ENCODE peak calls at places on chromosomes 4 and X, in four cellular contexts. A, P, W and V are unnamed samples.

GRCh38 chr4:127145001-127145400 is 487.8 kb upstream of the INTU start:
- DNase-seq in A (no peak), P (no peak), W (no peak), V (no peak)

GRCh38 chr4:158018831-158019230 is 154.0 kb downstream of the GASK1B start:
- DNase-seq in A (no peak), P (no peak), W (no peak), V (no peak)

GRCh38 chr4:95465010-95465409 is 83.8 kb downstream of the UNC5C start:
- DNase-seq in A (peak; percentile 40), P (no peak), W (no peak), V (no peak)

GRCh38 chr4:36281384-36282106 is at the start of gene DTHD1:
- DNase-seq in A (no peak), P (peak; percentile 51), W (no peak), V (no peak)

GRCh38 chrX:140733766-140734342 is 24.3 kb downstream of the LINC00632 start:
- DNase-seq in A (peak; percentile 25), P (no peak), W (no peak), V (peak; percentile 41)

GRCh38 chr4:159446266-159446976 is 343.5 kb downstream of the RAPGEF2 start:
- DNase-seq in A (peak; percentile 52), P (no peak), W (peak; percentile 64), V (peak; percentile 24)

GRCh38 chr4:94532016-94532789 is 80.5 kb downstream of the PDLIM5 start:
- DNase-seq in A (peak; percentile 65), P (no peak), W (no peak), V (no peak)

GRCh38 chr4:6272863-6273660 is 3.4 kb downstream of the WFS1 start:
- DNase-seq in A (peak; percentile 75), P (peak; percentile 61), W (peak; percentile 75), V (no peak)

GRCh38 chrX:125621588-125621927 is 301.9 kb downstream of the TEX13C start:
- DNase-seq in A (no peak), P (no peak), W (no peak), V (no peak)

GRCh38 chr4:15395342-15395741 is 32.5 kb upstream of the C1QTNF7 start:
- DNase-seq in A (no peak), P (no peak), W (no peak), V (no peak)

GRCh38 chr4:86810867-86811266 is 38.3 kb downstream of the SLC10A6 start:
- DNase-seq in A (no peak), P (no peak), W (no peak), V (no peak)

GRCh38 chrX:68718443-68718820 is 71.0 kb downstream of the STARD8 start:
- DNase-seq in A (no peak), P (no peak), W (peak; percentile 42), V (no peak)

GRCh38 chr4:113077611-113078010 is 28.2 kb downstream of the ANK2 start:
- DNase-seq in A (no peak), P (no peak), W (no peak), V (no peak)

GRCh38 chr4:3869661-3870566 is 103.7 kb downstream of the ADRA2C start:
- DNase-seq in A (no peak), P (no peak), W (no peak), V (no peak)

GRCh38 chr4:56465599-56466295 is 1.7 kb upstream of the SRP72 start:
- DNase-seq in A (no peak), P (no peak), W (no peak), V (no peak)

GRCh38 chrX:130055103-130055502 is 55.2 kb downstream of the ELF4 start:
- DNase-seq in A (peak; percentile 47), P (no peak), W (peak; percentile 76), V (no peak)

GRCh38 chrX:24231169-24231568 is 81.6 kb downstream of the ZFX start:
- DNase-seq in A (peak; percentile 94), P (no peak), W (no peak), V (no peak)

DNA sequence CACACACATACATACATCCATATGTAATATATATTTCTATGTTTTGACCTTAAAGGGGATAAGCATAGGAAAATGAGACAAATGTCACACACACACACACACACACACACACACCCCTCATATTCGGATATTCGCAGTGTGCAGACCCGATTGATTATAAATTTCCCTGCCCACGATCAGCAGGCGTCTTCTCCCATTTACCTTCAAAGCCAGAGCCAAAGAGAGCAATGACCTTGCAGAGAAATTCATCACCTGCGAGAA is 485 bp downstream of the GPRIN3 start:
- DNase-seq in A (no peak), P (no peak), W (no peak), V (no peak)
- H3K27ac ChIP-seq in A (no peak overlapping the region), P (peak overlapping the region; percentile 74), W (no peak overlapping the region), V (peak overlapping the region; percentile 73)

DNA sequence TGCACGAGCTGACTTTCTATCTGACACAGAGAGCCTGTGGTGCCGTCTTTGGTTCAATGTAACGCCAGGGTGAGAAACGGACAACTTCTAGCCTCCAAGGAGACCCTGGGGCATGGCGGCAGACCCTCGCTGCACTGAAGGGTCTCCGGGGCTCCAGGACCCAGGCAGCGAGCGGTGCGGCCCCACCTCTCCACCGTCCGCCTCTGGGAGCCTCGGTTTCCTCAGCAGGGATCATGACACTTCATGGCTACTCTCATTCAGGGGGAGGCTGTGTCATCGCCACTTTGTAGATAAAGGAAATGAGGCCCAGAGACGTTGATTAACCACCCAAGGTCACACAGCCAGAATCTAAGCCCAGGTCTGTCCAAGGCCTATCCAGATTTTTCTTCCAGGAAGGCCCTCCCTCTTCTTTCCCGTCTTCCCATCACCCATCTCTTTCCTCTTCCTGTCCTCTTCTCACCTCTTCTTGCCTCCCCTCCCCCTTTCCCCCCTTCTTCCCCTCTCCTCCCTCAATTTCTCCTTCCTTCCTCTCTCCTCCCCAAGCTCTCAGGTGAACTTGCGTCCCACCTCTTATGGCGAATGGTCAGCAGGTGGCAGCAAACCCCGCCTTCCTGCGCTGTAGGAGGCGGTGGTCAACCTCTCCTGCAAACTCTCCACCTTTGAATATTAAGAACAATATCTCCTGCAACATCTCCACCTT is 69.3 kb upstream of the HMX1 start:
- DNase-seq in A (no peak), P (no peak), W (no peak), V (no peak)
- TF ChIP-seq CTCF in A (no peak), P (no peak), W (no peak), V (no peak)

GRCh38 chr4:154606728-154607723 is 5.4 kb downstream of the FGG start:
- DNase-seq in A (no peak), P (no peak), W (no peak), V (no peak)
- H3K4me3 ChIP-seq in A (no peak overlapping the region), P (no peak overlapping the region), W (no peak overlapping the region), V (no peak overlapping the region)

GRCh38 chr4:76993787-76994641 is 44.5 kb downstream of the SEPTIN11 start:
- DNase-seq in A (no peak), P (no peak), W (no peak), V (no peak)

GRCh38 chr4:76987685-76988084 is 38.1 kb downstream of the SEPTIN11 start:
- DNase-seq in A (no peak), P (no peak), W (no peak), V (no peak)

GRCh38 chr4:76990288-76991080 is 40.9 kb downstream of the SEPTIN11 start:
- DNase-seq in A (peak; percentile 82), P (no peak), W (no peak), V (no peak)

GRCh38 chr4:76987153-76987562 is 37.6 kb downstream of the SEPTIN11 start:
- DNase-seq in A (peak; percentile 96), P (peak; percentile 71), W (no peak), V (no peak)

GRCh38 chr4:76989391-76990061 is 40.0 kb downstream of the SEPTIN11 start:
- DNase-seq in A (no peak), P (no peak), W (no peak), V (no peak)
- H3K27ac ChIP-seq in A (peak overlapping the region; percentile 14), P (no peak overlapping the region), W (no peak overlapping the region), V (no peak overlapping the region)